ENCODE peak calls at places on chromosome 17, in five cellular contexts. One of them, this sample, is unnamed.

GRCh38 chr17:81163703-81164413 is 1.4 kb upstream of the PVALEF start:
- DNase-seq in tibial artery: no peak
- DNase-seq in A673: no peak
- DNase-seq in brain microvascular endothelial cell: no peak
- DNase-seq in OCI-LY7: no peak
- DNase-seq in this sample: no peak

GRCh38 chr17:3903881-3904286 is 11.0 kb upstream of the CAMKK1 start:
- DNase-seq in tibial artery: no peak
- DNase-seq in A673: no peak
- DNase-seq in brain microvascular endothelial cell: no peak
- DNase-seq in OCI-LY7: no peak
- DNase-seq in this sample: no peak

GRCh38 chr17:559699-560378 is 154.8 kb downstream of the VPS53 start:
- DNase-seq in tibial artery: peak; percentile 75
- DNase-seq in A673: no peak
- DNase-seq in brain microvascular endothelial cell: peak; percentile 80
- DNase-seq in OCI-LY7: no peak
- DNase-seq in this sample: peak; percentile 76

GRCh38 chr17:29565643-29566472 is 979 bp downstream of the ABHD15 start:
- DNase-seq in tibial artery: no peak
- DNase-seq in A673: no peak
- DNase-seq in brain microvascular endothelial cell: no peak
- DNase-seq in OCI-LY7: peak; percentile 57
- DNase-seq in this sample: no peak

GRCh38 chr17:72804949-72805348 is 287.5 kb downstream of the SLC39A11 start:
- DNase-seq in tibial artery: no peak
- DNase-seq in A673: no peak
- DNase-seq in brain microvascular endothelial cell: no peak
- DNase-seq in OCI-LY7: no peak
- DNase-seq in this sample: no peak

GRCh38 chr17:68455756-68456528 is 1.4 kb downstream of the WIPI1 start:
- DNase-seq in tibial artery: no peak
- DNase-seq in A673: no peak
- DNase-seq in brain microvascular endothelial cell: peak; percentile 64
- DNase-seq in OCI-LY7: no peak
- DNase-seq in this sample: peak; percentile 95

GRCh38 chr17:49028271-49028670 is 31.1 kb downstream of the IGF2BP1 start:
- DNase-seq in tibial artery: no peak
- DNase-seq in A673: no peak
- DNase-seq in brain microvascular endothelial cell: no peak
- DNase-seq in OCI-LY7: no peak
- DNase-seq in this sample: no peak

GRCh38 chr17:73126716-73127473 is 34.4 kb upstream of the SLC39A11 start:
- DNase-seq in tibial artery: no peak
- DNase-seq in A673: no peak
- DNase-seq in brain microvascular endothelial cell: no peak
- DNase-seq in OCI-LY7: no peak
- DNase-seq in this sample: no peak

GRCh38 chr17:81030726-81031570 is 4.0 kb upstream of the BAIAP2 start:
- DNase-seq in tibial artery: no peak
- DNase-seq in A673: no peak
- DNase-seq in brain microvascular endothelial cell: no peak
- DNase-seq in OCI-LY7: no peak
- DNase-seq in this sample: peak; percentile 31

GRCh38 chr17:80104321-80104955 is 3.1 kb downstream of the GAA start:
- DNase-seq in tibial artery: no peak
- DNase-seq in A673: no peak
- DNase-seq in brain microvascular endothelial cell: no peak
- DNase-seq in OCI-LY7: no peak
- DNase-seq in this sample: peak; percentile 58

GRCh38 chr17:36601303-36602029 is at the start of gene MRM1:
- DNase-seq in tibial artery: peak; percentile 96
- DNase-seq in A673: peak; percentile 84
- DNase-seq in brain microvascular endothelial cell: peak; percentile 81
- DNase-seq in OCI-LY7: peak; percentile 95
- DNase-seq in this sample: peak; percentile 91
- TF ChIP-seq CTCF in tibial artery: peak; percentile 18
- TF ChIP-seq CTCF in A673: peak; percentile 20
- TF ChIP-seq CTCF in brain microvascular endothelial cell: peak; percentile 32
- TF ChIP-seq CTCF in OCI-LY7: peak; percentile 60
- TF ChIP-seq CTCF in this sample: no peak

DNA sequence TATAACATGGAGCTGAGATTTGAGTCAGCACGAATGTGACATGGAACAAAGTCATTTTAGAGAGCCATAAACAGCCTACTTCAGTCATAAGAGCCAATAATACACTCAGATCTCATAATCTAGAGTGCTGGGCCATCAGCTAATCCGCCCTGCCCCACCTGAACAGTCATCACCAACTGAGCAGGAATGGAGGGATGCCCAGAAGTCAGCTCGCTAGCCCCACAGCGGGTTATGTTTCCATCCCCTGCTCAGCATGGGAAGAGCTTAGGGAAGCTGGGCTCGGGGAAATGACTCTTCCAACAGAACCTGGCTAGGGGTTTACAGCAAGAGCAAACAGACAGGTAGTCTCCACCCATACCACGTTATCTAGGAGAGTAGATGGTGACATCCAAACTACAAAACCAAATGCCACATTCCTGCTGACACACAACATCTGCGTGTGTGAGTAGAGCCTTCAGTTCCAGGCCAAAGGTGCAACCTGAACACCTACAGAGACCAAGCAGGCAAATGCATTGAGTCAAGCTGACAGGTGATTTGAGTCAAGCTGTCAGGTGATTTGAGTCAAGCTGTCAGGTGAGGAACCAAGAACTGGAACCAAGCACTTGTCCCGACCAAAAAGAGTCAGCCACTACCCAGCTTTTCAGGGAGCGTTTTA is 2.0 kb downstream of the TMEM11 start:
- DNase-seq in tibial artery: no peak
- DNase-seq in A673: no peak
- DNase-seq in brain microvascular endothelial cell: no peak
- DNase-seq in OCI-LY7: no peak
- DNase-seq in this sample: no peak
- H3K4me3 ChIP-seq in tibial artery: no peak overlapping the region
- H3K4me3 ChIP-seq in A673: no peak overlapping the region
- H3K4me3 ChIP-seq in brain microvascular endothelial cell: no peak overlapping the region
- H3K4me3 ChIP-seq in OCI-LY7: peak overlapping the region; percentile 97
- H3K4me3 ChIP-seq in this sample: no peak overlapping the region

GRCh38 chr17:34163123-34163522 is 92.0 kb upstream of the CCL2 start:
- DNase-seq in tibial artery: no peak
- DNase-seq in A673: no peak
- DNase-seq in brain microvascular endothelial cell: no peak
- DNase-seq in OCI-LY7: no peak
- DNase-seq in this sample: no peak

GRCh38 chr17:34161600-34161999 is 93.5 kb upstream of the CCL2 start:
- DNase-seq in tibial artery: no peak
- DNase-seq in A673: no peak
- DNase-seq in brain microvascular endothelial cell: no peak
- DNase-seq in OCI-LY7: no peak
- DNase-seq in this sample: no peak

GRCh38 chr17:34166394-34166793 is 88.7 kb upstream of the CCL2 start:
- DNase-seq in tibial artery: no peak
- DNase-seq in A673: no peak
- DNase-seq in brain microvascular endothelial cell: no peak
- DNase-seq in OCI-LY7: no peak
- DNase-seq in this sample: no peak

GRCh38 chr17:34167359-34167758 is 87.7 kb upstream of the CCL2 start:
- DNase-seq in tibial artery: no peak
- DNase-seq in A673: no peak
- DNase-seq in brain microvascular endothelial cell: no peak
- DNase-seq in OCI-LY7: no peak
- DNase-seq in this sample: peak; percentile 11

GRCh38 chr17:34163681-34164080 is 91.4 kb upstream of the CCL2 start:
- DNase-seq in tibial artery: no peak
- DNase-seq in A673: peak; percentile 1
- DNase-seq in brain microvascular endothelial cell: no peak
- DNase-seq in OCI-LY7: no peak
- DNase-seq in this sample: peak; percentile 29
- TF ChIP-seq CTCF in tibial artery: peak; percentile 36
- TF ChIP-seq CTCF in A673: peak; percentile 16
- TF ChIP-seq CTCF in brain microvascular endothelial cell: peak; percentile 6
- TF ChIP-seq CTCF in OCI-LY7: peak; percentile 30
- TF ChIP-seq CTCF in this sample: peak; percentile 51

DNA sequence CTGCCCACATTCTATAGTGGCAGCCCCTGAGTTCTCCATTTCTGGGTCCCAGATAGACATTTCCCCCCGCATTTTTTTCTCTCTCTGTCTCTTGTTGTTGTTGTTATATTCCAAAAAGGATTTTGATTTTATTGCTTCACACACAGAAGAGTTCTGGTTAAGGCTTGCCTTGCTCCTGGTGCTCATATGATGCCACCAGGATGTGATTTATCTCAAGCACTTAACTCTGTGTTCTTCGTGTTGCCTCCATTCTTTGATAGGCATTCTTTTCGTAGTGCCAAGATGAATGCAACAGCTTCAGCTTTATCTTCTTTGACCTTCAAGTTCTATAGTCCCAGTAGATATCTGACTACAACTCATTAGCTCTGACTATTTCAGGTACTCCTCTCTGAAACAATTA is 9.1 kb downstream of the ITGA3 start:
- DNase-seq in tibial artery: no peak
- DNase-seq in A673: no peak
- DNase-seq in brain microvascular endothelial cell: no peak
- DNase-seq in OCI-LY7: no peak
- DNase-seq in this sample: no peak
- H3K4me3 ChIP-seq in tibial artery: no peak overlapping the region
- H3K4me3 ChIP-seq in A673: no peak overlapping the region
- H3K4me3 ChIP-seq in brain microvascular endothelial cell: no peak overlapping the region
- H3K4me3 ChIP-seq in OCI-LY7: no peak overlapping the region
- H3K4me3 ChIP-seq in this sample: no peak overlapping the region

DNA sequence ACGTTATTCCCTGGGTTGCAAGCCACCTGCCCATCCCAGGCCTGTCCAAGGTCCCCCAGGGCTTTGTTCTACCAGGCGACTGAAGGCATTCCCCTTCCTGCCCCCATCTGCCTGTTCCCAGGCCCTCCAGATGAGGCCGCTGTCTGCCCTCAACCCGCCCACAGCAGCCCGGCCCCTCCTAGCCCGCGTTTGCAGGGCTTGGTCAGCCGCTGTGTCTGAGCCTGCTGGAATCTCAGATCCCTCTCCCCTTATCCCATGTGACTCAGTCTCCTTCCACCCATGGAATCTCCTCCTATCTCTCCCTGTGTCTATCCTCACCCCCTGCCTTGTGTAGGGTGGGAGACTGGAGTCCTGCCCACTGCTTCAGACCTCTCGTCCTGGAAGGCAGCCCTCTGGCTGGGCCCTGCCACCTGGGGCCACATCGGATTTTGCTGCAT is 186.0 kb upstream of the TNRC6C start:
- DNase-seq in tibial artery: peak; percentile 75
- DNase-seq in A673: peak; percentile 35
- DNase-seq in brain microvascular endothelial cell: peak; percentile 58
- DNase-seq in OCI-LY7: peak; percentile 73
- DNase-seq in this sample: peak; percentile 66
- TF ChIP-seq CTCF in tibial artery: peak; percentile 29
- TF ChIP-seq CTCF in A673: peak; percentile 45
- TF ChIP-seq CTCF in brain microvascular endothelial cell: peak; percentile 94
- TF ChIP-seq CTCF in OCI-LY7: peak; percentile 97
- TF ChIP-seq CTCF in this sample: peak; percentile 80

DNA sequence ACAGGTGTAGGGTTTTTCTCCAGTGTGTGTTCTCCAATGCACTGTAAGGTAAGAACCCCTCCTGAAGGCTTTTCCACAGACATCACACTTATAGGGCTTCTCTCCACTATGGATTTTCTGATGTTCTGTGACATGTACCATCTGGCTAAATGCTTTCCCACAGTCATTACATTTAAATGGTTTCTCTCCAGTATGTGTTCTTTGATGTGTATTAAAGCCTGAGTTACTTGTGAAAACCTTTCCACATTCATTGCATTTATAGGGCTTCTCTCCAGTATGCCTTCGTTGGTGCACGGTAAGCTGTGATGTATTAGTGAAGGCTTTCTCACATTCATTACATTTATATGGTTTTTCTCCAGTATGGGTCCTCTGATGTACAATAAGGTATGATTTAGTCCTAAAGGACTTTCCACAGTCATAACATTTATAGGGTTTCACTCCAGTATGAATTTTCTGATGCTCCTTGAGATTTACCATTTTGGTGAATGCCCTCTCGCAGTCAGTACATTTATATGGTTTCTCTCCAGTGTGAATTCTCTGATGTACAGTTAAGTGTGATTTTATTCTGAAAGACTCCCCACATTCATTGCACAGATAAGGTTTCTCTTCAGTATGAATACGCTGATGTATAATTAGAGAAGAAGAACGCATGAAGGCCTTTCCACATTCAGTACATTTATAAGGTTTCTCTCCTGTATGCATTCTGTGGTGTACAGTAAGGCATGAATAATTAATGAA is 30.9 kb downstream of the ZNF624 start:
- DNase-seq in tibial artery: no peak
- DNase-seq in A673: no peak
- DNase-seq in brain microvascular endothelial cell: no peak
- DNase-seq in OCI-LY7: no peak
- DNase-seq in this sample: no peak
- H3K4me3 ChIP-seq in tibial artery: no peak overlapping the region
- H3K4me3 ChIP-seq in A673: no peak overlapping the region
- H3K4me3 ChIP-seq in brain microvascular endothelial cell: no peak overlapping the region
- H3K4me3 ChIP-seq in OCI-LY7: no peak overlapping the region
- H3K4me3 ChIP-seq in this sample: no peak overlapping the region

GRCh38 chr17:71757156-71757555 is 363.7 kb upstream of the SOX9 start:
- DNase-seq in tibial artery: no peak
- DNase-seq in A673: no peak
- DNase-seq in brain microvascular endothelial cell: no peak
- DNase-seq in OCI-LY7: no peak
- DNase-seq in this sample: no peak

GRCh38 chr17:71757956-71758355 is 362.9 kb upstream of the SOX9 start:
- DNase-seq in tibial artery: no peak
- DNase-seq in A673: no peak
- DNase-seq in brain microvascular endothelial cell: no peak
- DNase-seq in OCI-LY7: no peak
- DNase-seq in this sample: no peak

GRCh38 chr17:71762526-71762925 is 358.3 kb upstream of the SOX9 start:
- DNase-seq in tibial artery: no peak
- DNase-seq in A673: no peak
- DNase-seq in brain microvascular endothelial cell: no peak
- DNase-seq in OCI-LY7: no peak
- DNase-seq in this sample: no peak

GRCh38 chr17:71759422-71760060 is 361.3 kb upstream of the SOX9 start:
- DNase-seq in tibial artery: no peak
- DNase-seq in A673: no peak
- DNase-seq in brain microvascular endothelial cell: no peak
- DNase-seq in OCI-LY7: no peak
- DNase-seq in this sample: no peak

GRCh38 chr17:71760062-71760720 is 360.6 kb upstream of the SOX9 start:
- DNase-seq in tibial artery: no peak
- DNase-seq in A673: no peak
- DNase-seq in brain microvascular endothelial cell: no peak
- DNase-seq in OCI-LY7: no peak
- DNase-seq in this sample: no peak
- TF ChIP-seq CTCF in tibial artery: no peak
- TF ChIP-seq CTCF in A673: peak; percentile 14
- TF ChIP-seq CTCF in brain microvascular endothelial cell: no peak
- TF ChIP-seq CTCF in OCI-LY7: peak; percentile 25
- TF ChIP-seq CTCF in this sample: no peak

This sample was measured in fibroblast of pulmonary artery.